ENCODE peak calls at places on chromosomes 11 and 22, in four cellular contexts. Q is COLO829, I is renal cortical epithelial cell, R is HT1080. C is an unnamed sample.

GRCh38 chr11:43986881-43987280 is 44.4 kb downstream of the C11orf96 start:
- DNase-seq in I (no peak), Q (no peak), R (no peak), C (no peak)

GRCh38 chr22:28143961-28144745 is 225.1 kb upstream of the PITPNB start:
- DNase-seq in R (no peak), Q (no peak), I (no peak), C (no peak)

GRCh38 chr11:66859686-66860448 is 3.0 kb downstream of the LRFN4 start:
- DNase-seq in Q (no peak), R (no peak), I (no peak), C (no peak)

GRCh38 chr11:1983601-1983961 is 14.1 kb downstream of the H19 start:
- DNase-seq in R (no peak), I (no peak), Q (no peak), C (no peak)

GRCh38 chr11:3207530-3208189 is 11.0 kb downstream of the MRGPRG start:
- DNase-seq in R (no peak), Q (no peak), I (no peak), C (no peak)

GRCh38 chr11:115784796-115785521 is 280.7 kb upstream of the CADM1 start:
- DNase-seq in I (no peak), R (peak; percentile 17), Q (no peak), C (no peak)

GRCh38 chr11:95445746-95446333 is 214.8 kb upstream of the SESN3 start:
- DNase-seq in R (no peak), I (no peak), Q (no peak), C (no peak)

GRCh38 chr11:62710001-62710345 is 2.5 kb downstream of the GNG3 start:
- DNase-seq in Q (no peak), R (no peak), I (no peak), C (no peak)

GRCh38 chr11:120318906-120319305 is 6.2 kb upstream of the TLCD5 start:
- DNase-seq in Q (no peak), I (no peak), R (no peak), C (no peak)

GRCh38 chr22:41217553-41218157 is 12.5 kb downstream of the L3MBTL2 start:
- DNase-seq in R (peak; percentile 11), I (peak; percentile 20), Q (peak; percentile 85), C (peak; percentile 94)

GRCh38 chr22:25054943-25055511 is 102.5 kb downstream of the KIAA1671 start:
- DNase-seq in R (no peak), I (peak; percentile 16), Q (no peak), C (no peak)

GRCh38 chr22:19610518-19611253 is 86.5 kb upstream of the CLDN5 start:
- DNase-seq in Q (no peak), I (no peak), R (no peak), C (no peak)

GRCh38 chr11:72684236-72684912 is 10.2 kb upstream of the PDE2A start:
- DNase-seq in R (peak; percentile 72), I (peak; percentile 52), Q (peak; percentile 57), C (peak; percentile 69)

GRCh38 chr11:128521697-128522062 is 65.7 kb downstream of the ETS1 start:
- DNase-seq in Q (no peak), I (no peak), R (peak; percentile 43), C (no peak)

GRCh38 chr11:31805037-31805628 is 6.0 kb downstream of the PAX6 start:
- DNase-seq in R (no peak), Q (no peak), I (no peak), C (no peak)